ENCODE peak calls at places on chromosomes 4 and X, in six cellular contexts. U, C, X, I, V and A are unnamed samples.
A peak's percentile ranks its signal among the peaks of the same experiment; 100 is the strongest.

GRCh38 chr4:160772668-160773067 is 1391.1 kb downstream of the FSTL5 start:
- DNase-seq in U (no peak), C (no peak), X (no peak), I (no peak), V (no peak), A (no peak)

GRCh38 chr4:7816771-7817170 is 122.9 kb downstream of the AFAP1 start:
- DNase-seq in U (no peak), C (peak; percentile 55), X (no peak), I (no peak), V (no peak), A (no peak)

GRCh38 chrX:13428055-13428786 is 108.4 kb upstream of the ATXN3L start:
- DNase-seq in U (no peak), C (no peak), X (no peak), I (no peak), V (no peak), A (no peak)

GRCh38 chr4:8371251-8371995 is 69.1 kb downstream of the ACOX3 start:
- DNase-seq in U (no peak), C (peak; percentile 45), X (no peak), I (peak; percentile 12), V (no peak), A (no peak)

GRCh38 chrX:2272337-2272736 is 228.4 kb downstream of the DHRSX start:
- DNase-seq in U (no peak), C (no peak), X (no peak), I (no peak), V (no peak), A (no peak)

GRCh38 chrX:16826207-16826606 is 39.9 kb downstream of the TXLNG start:
- DNase-seq in U (no peak), C (no peak), X (no peak), I (no peak), V (no peak), A (no peak)

GRCh38 chr4:88979292-88979691 is 77.7 kb downstream of the FAM13A start:
- DNase-seq in U (no peak), C (no peak), X (no peak), I (no peak), V (no peak), A (no peak)

GRCh38 chrX:69987691-69988090 is 62.0 kb downstream of the AWAT2 start:
- DNase-seq in U (no peak), C (no peak), X (no peak), I (no peak), V (no peak), A (no peak)

GRCh38 chrX:48956728-48957414 is 536 bp downstream of the OTUD5 start:
- DNase-seq in U (no peak), C (peak; percentile 71), X (no peak), I (no peak), V (peak; percentile 58), A (peak; percentile 64)

GRCh38 chr4:26235500-26235899 is 85.3 kb upstream of the RBPJ start:
- DNase-seq in U (no peak), C (no peak), X (peak; percentile 48), I (no peak), V (peak; percentile 61), A (no peak)

GRCh38 chr4:47198791-47199190 is 167.4 kb downstream of the GABRB1 start:
- DNase-seq in U (no peak), C (no peak), X (no peak), I (no peak), V (no peak), A (no peak)

GRCh38 chr4:6134612-6135220 is 65.6 kb downstream of the JAKMIP1 start:
- DNase-seq in U (peak; percentile 14), C (no peak), X (no peak), I (peak; percentile 77), V (no peak), A (peak; percentile 28)

GRCh38 chrX:42695800-42696358 is 82.1 kb downstream of the PPP1R2C start:
- DNase-seq in U (no peak), C (no peak), X (no peak), I (no peak), V (no peak), A (no peak)

GRCh38 chrX:12210921-12211320 is 72.6 kb downstream of the FRMPD4 start:
- DNase-seq in U (no peak), C (no peak), X (no peak), I (no peak), V (no peak), A (no peak)

GRCh38 chr4:98326168-98326567 is 65.0 kb downstream of the RAP1GDS1 start:
- DNase-seq in U (no peak), C (no peak), X (no peak), I (no peak), V (no peak), A (no peak)

GRCh38 chr4:18075823-18076433 is 54.4 kb upstream of the LCORL start:
- DNase-seq in U (no peak), C (no peak), X (peak; percentile 14), I (no peak), V (peak; percentile 24), A (no peak)

GRCh38 chr4:2461246-2461960 is 7.5 kb upstream of the RNF4 start:
- DNase-seq in U (no peak), C (peak; percentile 55), X (no peak), I (no peak), V (no peak), A (no peak)

GRCh38 chr4:25767877-25768475 is 94.8 kb downstream of the SEL1L3 start:
- DNase-seq in U (no peak), C (no peak), X (peak; percentile 22), I (peak; percentile 77), V (peak; percentile 42), A (no peak)

GRCh38 chr4:15303052-15303641 is 124.7 kb upstream of the C1QTNF7 start:
- DNase-seq in U (no peak), C (no peak), X (no peak), I (no peak), V (no peak), A (no peak)

GRCh38 chrX:30781711-30782444 is 107.2 kb downstream of the TAB3 start:
- DNase-seq in U (no peak), C (no peak), X (no peak), I (no peak), V (no peak), A (no peak)

GRCh38 chrX:1239681-1240142 is 27.3 kb upstream of the CRLF2 start:
- DNase-seq in U (no peak), C (peak; percentile 92), X (peak; percentile 25), I (peak; percentile 49), V (peak; percentile 40), A (no peak)

GRCh38 chrX:34873500-34874225 is 68.9 kb upstream of the FAM47B start:
- DNase-seq in U (no peak), C (no peak), X (no peak), I (no peak), V (no peak), A (no peak)

GRCh38 chr4:111066447-111066846 is 443.6 kb upstream of the PITX2 start:
- DNase-seq in U (no peak), C (no peak), X (no peak), I (no peak), V (no peak), A (no peak)

DNA sequence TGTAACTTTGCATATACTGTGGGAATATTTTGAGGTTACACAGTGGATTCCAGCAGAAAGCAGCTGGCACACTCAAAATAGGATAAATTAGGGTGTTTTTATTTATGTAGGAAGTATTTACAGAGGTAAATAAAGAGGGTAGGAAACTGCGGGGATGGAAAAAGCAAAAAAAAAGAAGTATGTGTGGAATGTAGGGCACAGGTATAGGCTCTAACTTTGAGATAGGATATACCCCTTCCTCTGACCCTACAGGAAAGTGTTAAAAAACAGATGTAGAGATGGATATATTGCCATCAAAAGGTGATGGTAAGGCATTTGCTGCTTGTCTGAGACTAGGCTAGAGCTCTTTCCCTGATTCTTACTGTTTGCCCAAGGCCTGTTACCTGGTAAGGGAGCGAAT is 173.1 kb upstream of the ANK2 start:
- DNase-seq in U (no peak), C (no peak), X (no peak), I (no peak), V (no peak), A (no peak)
- TF ChIP-seq CTCF in U (no peak), C (no peak), X (no peak), I (no peak), V (no peak), A (no peak)

DNA sequence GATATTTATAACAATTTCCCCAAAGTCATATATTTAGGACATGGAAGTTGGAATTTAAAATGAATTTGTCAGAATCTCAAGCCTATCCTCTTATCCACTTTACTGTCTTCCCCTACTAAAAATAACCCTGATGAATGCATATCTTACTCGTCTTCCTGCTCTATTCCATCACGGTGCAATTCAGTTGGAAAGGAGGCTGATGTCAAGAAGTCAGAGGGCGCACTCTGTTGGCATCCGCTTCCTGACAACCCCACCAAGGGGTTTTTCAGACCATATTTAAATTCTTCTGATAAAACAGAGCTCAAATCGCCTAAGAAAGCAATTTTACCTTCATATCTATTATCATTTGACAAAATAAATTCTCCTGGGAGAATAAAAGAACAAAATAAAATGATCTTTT is 233.5 kb downstream of the ARHGAP24 start:
- DNase-seq in U (no peak), C (no peak), X (no peak), I (no peak), V (no peak), A (no peak)
- TF ChIP-seq CTCF in U (no peak), C (no peak), X (no peak), I (no peak), V (no peak), A (no peak)

DNA sequence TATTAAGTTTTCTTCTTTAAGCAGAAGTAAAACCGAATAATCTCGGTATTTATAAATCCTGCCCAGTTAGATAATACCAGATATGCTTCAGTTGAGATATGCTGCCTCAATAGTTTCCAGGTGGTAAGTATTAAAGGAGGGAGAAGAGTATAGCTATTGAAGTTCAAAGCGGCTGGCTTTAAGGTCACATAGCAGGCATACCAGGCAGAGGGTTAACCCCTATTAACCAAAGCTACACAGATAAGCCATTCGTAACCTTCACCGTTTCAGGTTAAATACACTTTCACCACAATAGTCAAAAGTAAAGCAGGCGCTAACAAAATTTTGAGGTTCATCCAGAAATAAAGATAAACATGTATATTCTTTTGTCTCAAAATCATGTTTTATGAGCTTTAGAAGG is 54.3 kb downstream of the EDNRA start:
- DNase-seq in U (no peak), C (no peak), X (no peak), I (no peak), V (no peak), A (no peak)
- TF ChIP-seq CTCF in U (no peak), C (no peak), X (no peak), I (no peak), V (no peak), A (no peak)

DNA sequence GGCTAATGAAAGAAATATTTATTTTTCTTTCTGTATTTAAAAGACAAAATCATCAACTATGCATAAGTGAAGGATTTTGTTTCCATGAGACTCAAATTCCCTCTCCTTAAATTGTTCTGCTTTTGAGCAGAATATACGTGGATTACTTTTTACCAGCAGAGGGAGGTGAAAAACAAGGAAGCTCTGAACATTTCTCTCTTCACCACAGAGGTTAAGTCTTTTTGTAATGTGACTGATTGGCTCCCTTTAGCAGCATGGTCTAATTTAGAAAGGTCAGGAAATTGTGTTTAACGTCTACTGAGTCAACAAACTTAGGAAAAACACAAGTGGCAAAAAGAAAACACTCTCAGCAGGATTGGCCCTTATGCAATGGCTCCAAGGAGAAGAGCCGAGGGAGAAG is 55.1 kb upstream of the F9 start:
- DNase-seq in U (no peak), C (no peak), X (no peak), I (no peak), V (no peak), A (no peak)
- TF ChIP-seq CTCF in U (no peak), C (no peak), X (no peak), I (no peak), V (no peak), A (no peak)